ENCODE peak calls at places on chromosome 4, in six cellular contexts. M is activated CD4-positive, alpha-beta T cell treated with anti-CD3 and anti-CD28 coated beads for 36 hours; N is sigmoid colon; X is AG20443; Q is T-helper 1 cell; V is astrocyte. J is an unnamed sample.

GRCh38 chr4:155546451-155546850 is 120.2 kb upstream of the GUCY1A1 start:
- DNase-seq in M (no peak), N (no peak), X (no peak), Q (no peak), V (no peak), J (no peak)

GRCh38 chr4:31085736-31086135 is 365.6 kb downstream of the PCDH7 start:
- DNase-seq in M (no peak), N (no peak), X (no peak), Q (no peak), V (no peak), J (no peak)

GRCh38 chr4:98314791-98315565 is 53.8 kb downstream of the RAP1GDS1 start:
- DNase-seq in M (no peak), N (no peak), X (peak; percentile 11), Q (no peak), V (peak; percentile 46), J (no peak)

GRCh38 chr4:164956766-164957643 is 20.5 kb downstream of the TRIM61 start:
- DNase-seq in M (peak; percentile 86), N (peak; percentile 73), X (peak; percentile 87), Q (peak; percentile 52), V (peak; percentile 50), J (peak; percentile 67)

GRCh38 chr4:38188631-38189101 is 228.5 kb downstream of the PTTG2 start:
- DNase-seq in M (no peak), N (no peak), X (no peak), Q (no peak), V (no peak), J (no peak)

GRCh38 chr4:29081230-29081955 is 1638.8 kb upstream of the PCDH7 start:
- DNase-seq in M (no peak), N (no peak), X (no peak), Q (no peak), V (no peak), J (no peak)

GRCh38 chr4:102759835-102760644 is 728 bp downstream of the MANBA start:
- DNase-seq in M (peak; percentile 56), N (peak; percentile 81), X (peak; percentile 47), Q (peak; percentile 28), V (peak; percentile 65), J (no peak)

GRCh38 chr4:107561481-107561880 is 158.6 kb downstream of the PAPSS1 start:
- DNase-seq in M (no peak), N (no peak), X (no peak), Q (no peak), V (peak; percentile 71), J (no peak)

GRCh38 chr4:67933755-67934154 is 29.5 kb downstream of the TMPRSS11A start:
- DNase-seq in M (no peak), N (no peak), X (no peak), Q (no peak), V (peak; percentile 68), J (no peak)

GRCh38 chr4:142278171-142278570 is 567.9 kb downstream of the INPP4B start:
- DNase-seq in M (no peak), N (no peak), X (no peak), Q (no peak), V (peak; percentile 49), J (no peak)

GRCh38 chr4:10584042-10584441 is 100.5 kb downstream of the CLNK start:
- DNase-seq in M (no peak), N (no peak), X (peak; percentile 47), Q (no peak), V (peak; percentile 93), J (no peak)

GRCh38 chr4:25838526-25838925 is 24.3 kb downstream of the SEL1L3 start:
- DNase-seq in M (no peak), N (no peak), X (no peak), Q (no peak), V (no peak), J (no peak)

GRCh38 chr4:79906306-79906705 is 166.7 kb downstream of the ANTXR2 start:
- DNase-seq in M (no peak), N (no peak), X (no peak), Q (no peak), V (no peak), J (no peak)

GRCh38 chr4:2432004-2432403 is 13.2 kb downstream of the CFAP99 start:
- DNase-seq in M (no peak), N (no peak), X (no peak), Q (no peak), V (no peak), J (no peak)

GRCh38 chr4:48343531-48343930 is 2.2 kb downstream of the SLAIN2 start:
- DNase-seq in M (no peak), N (no peak), X (no peak), Q (no peak), V (no peak), J (no peak)

GRCh38 chr4:108556588-108557200 is 63.7 kb upstream of the RPL34 start:
- DNase-seq in M (no peak), N (no peak), X (no peak), Q (no peak), V (no peak), J (no peak)

GRCh38 chr4:26056406-26056805 is 142.4 kb downstream of the SMIM20 start:
- DNase-seq in M (no peak), N (no peak), X (no peak), Q (no peak), V (no peak), J (no peak)

GRCh38 chr4:1802151-1802715 is 9.1 kb downstream of the FGFR3 start:
- DNase-seq in M (no peak), N (peak; percentile 78), X (peak; percentile 92), Q (no peak), V (no peak), J (no peak)

GRCh38 chr4:128635939-128636551 is 173.5 kb upstream of the JADE1 start:
- DNase-seq in M (no peak), N (no peak), X (no peak), Q (no peak), V (peak; percentile 33), J (no peak)

GRCh38 chr4:127606823-127607222 is 25.9 kb upstream of the INTU start:
- DNase-seq in M (no peak), N (no peak), X (no peak), Q (no peak), V (peak; percentile 4), J (no peak)

J was measured in D721Med.